ENCODE peak calls at places on chromosomes 2 and 18, in eight cellular contexts. One of them, this sample, is unnamed. For H3K4me1 and H3K36me3, the result is how much of the 10 kb centered on the place peaks cover.

GRCh38 chr18:23154823-23155517 is 19.7 kb downstream of the CABLES1 start:
- DNase-seq in hepatocyte: no peak
- DNase-seq in psoas muscle: no peak
- DNase-seq in left ventricle myocardium inferior: no peak
- DNase-seq in lower lobe of right lung: no peak
- DNase-seq in uterus: no peak
- DNase-seq in stomach: no peak
- DNase-seq in astrocyte: no peak
- DNase-seq in this sample: no peak

GRCh38 chr2:56705713-56706112 is 521.9 kb downstream of the CCDC85A start:
- DNase-seq in hepatocyte: no peak
- DNase-seq in psoas muscle: no peak
- DNase-seq in left ventricle myocardium inferior: no peak
- DNase-seq in lower lobe of right lung: no peak
- DNase-seq in uterus: no peak
- DNase-seq in stomach: no peak
- DNase-seq in astrocyte: no peak
- DNase-seq in this sample: no peak

GRCh38 chr18:54557958-54558357 is 33.1 kb upstream of the DYNAP start:
- DNase-seq in hepatocyte: no peak
- DNase-seq in psoas muscle: no peak
- DNase-seq in left ventricle myocardium inferior: no peak
- DNase-seq in lower lobe of right lung: no peak
- DNase-seq in uterus: no peak
- DNase-seq in stomach: no peak
- DNase-seq in astrocyte: no peak
- DNase-seq in this sample: no peak

GRCh38 chr2:157698430-157698829 is 69.8 kb upstream of the ACVR1C start:
- DNase-seq in hepatocyte: no peak
- DNase-seq in psoas muscle: peak
- DNase-seq in left ventricle myocardium inferior: no peak
- DNase-seq in lower lobe of right lung: no peak
- DNase-seq in uterus: no peak
- DNase-seq in stomach: no peak
- DNase-seq in astrocyte: peak
- DNase-seq in this sample: no peak

GRCh38 chr2:86382698-86383097 is 45.3 kb upstream of the REEP1 start:
- DNase-seq in hepatocyte: no peak
- DNase-seq in psoas muscle: no peak
- DNase-seq in left ventricle myocardium inferior: no peak
- DNase-seq in lower lobe of right lung: no peak
- DNase-seq in uterus: no peak
- DNase-seq in stomach: no peak
- DNase-seq in astrocyte: no peak
- DNase-seq in this sample: no peak

GRCh38 chr2:106075038-106075437 is 119.1 kb downstream of the UXS1 start:
- DNase-seq in hepatocyte: no peak
- DNase-seq in psoas muscle: no peak
- DNase-seq in left ventricle myocardium inferior: no peak
- DNase-seq in lower lobe of right lung: no peak
- DNase-seq in uterus: no peak
- DNase-seq in stomach: no peak
- DNase-seq in astrocyte: no peak
- DNase-seq in this sample: no peak

GRCh38 chr2:161273038-161273760 is 35.0 kb upstream of the PSMD14 start:
- DNase-seq in hepatocyte: peak
- DNase-seq in psoas muscle: no peak
- DNase-seq in left ventricle myocardium inferior: no peak
- DNase-seq in lower lobe of right lung: no peak
- DNase-seq in uterus: no peak
- DNase-seq in stomach: no peak
- DNase-seq in astrocyte: peak
- DNase-seq in this sample: no peak

GRCh38 chr2:25063876-25064660 is 22.2 kb downstream of the EFR3B start:
- DNase-seq in hepatocyte: no peak
- DNase-seq in psoas muscle: no peak
- DNase-seq in left ventricle myocardium inferior: peak
- DNase-seq in lower lobe of right lung: no peak
- DNase-seq in uterus: no peak
- DNase-seq in stomach: no peak
- DNase-seq in astrocyte: peak
- DNase-seq in this sample: no peak

GRCh38 chr18:31740180-31740579 is 20.5 kb downstream of the SLC25A52 start:
- DNase-seq in hepatocyte: no peak
- DNase-seq in psoas muscle: no peak
- DNase-seq in left ventricle myocardium inferior: no peak
- DNase-seq in lower lobe of right lung: no peak
- DNase-seq in uterus: no peak
- DNase-seq in stomach: peak
- DNase-seq in astrocyte: no peak
- DNase-seq in this sample: no peak

GRCh38 chr2:218152777-218153176 is 14.0 kb downstream of the CXCR1 start:
- DNase-seq in hepatocyte: no peak
- DNase-seq in psoas muscle: no peak
- DNase-seq in left ventricle myocardium inferior: no peak
- DNase-seq in lower lobe of right lung: no peak
- DNase-seq in uterus: no peak
- DNase-seq in stomach: peak
- DNase-seq in astrocyte: no peak
- DNase-seq in this sample: no peak

GRCh38 chr18:76923485-76924085 is 101.2 kb downstream of the ZNF236 start:
- DNase-seq in hepatocyte: peak
- DNase-seq in psoas muscle: no peak
- DNase-seq in left ventricle myocardium inferior: no peak
- DNase-seq in lower lobe of right lung: no peak
- DNase-seq in uterus: no peak
- DNase-seq in stomach: no peak
- DNase-seq in astrocyte: no peak
- DNase-seq in this sample: no peak

GRCh38 chr2:40886660-40887059 is 434.8 kb upstream of the SLC8A1 start:
- DNase-seq in hepatocyte: no peak
- DNase-seq in psoas muscle: no peak
- DNase-seq in left ventricle myocardium inferior: no peak
- DNase-seq in lower lobe of right lung: no peak
- DNase-seq in uterus: no peak
- DNase-seq in stomach: no peak
- DNase-seq in astrocyte: no peak
- DNase-seq in this sample: no peak

GRCh38 chr2:127810156-127810636 is 775 bp downstream of the WDR33 start:
- DNase-seq in hepatocyte: peak
- DNase-seq in psoas muscle: no peak
- DNase-seq in left ventricle myocardium inferior: no peak
- DNase-seq in lower lobe of right lung: no peak
- DNase-seq in uterus: no peak
- DNase-seq in stomach: no peak
- DNase-seq in astrocyte: peak
- DNase-seq in this sample: no peak

GRCh38 chr2:96554293-96555145 is 18.0 kb downstream of the ARID5A start:
- DNase-seq in hepatocyte: peak
- DNase-seq in psoas muscle: peak
- DNase-seq in left ventricle myocardium inferior: peak
- DNase-seq in lower lobe of right lung: peak
- DNase-seq in uterus: peak
- DNase-seq in stomach: peak
- DNase-seq in astrocyte: no peak
- DNase-seq in this sample: peak

GRCh38 chr18:47912794-47913594 is 17.5 kb downstream of the SMAD2 start:
- DNase-seq in hepatocyte: no peak
- DNase-seq in psoas muscle: peak
- DNase-seq in left ventricle myocardium inferior: no peak
- DNase-seq in lower lobe of right lung: no peak
- DNase-seq in uterus: no peak
- DNase-seq in stomach: no peak
- DNase-seq in astrocyte: no peak
- DNase-seq in this sample: no peak

DNA sequence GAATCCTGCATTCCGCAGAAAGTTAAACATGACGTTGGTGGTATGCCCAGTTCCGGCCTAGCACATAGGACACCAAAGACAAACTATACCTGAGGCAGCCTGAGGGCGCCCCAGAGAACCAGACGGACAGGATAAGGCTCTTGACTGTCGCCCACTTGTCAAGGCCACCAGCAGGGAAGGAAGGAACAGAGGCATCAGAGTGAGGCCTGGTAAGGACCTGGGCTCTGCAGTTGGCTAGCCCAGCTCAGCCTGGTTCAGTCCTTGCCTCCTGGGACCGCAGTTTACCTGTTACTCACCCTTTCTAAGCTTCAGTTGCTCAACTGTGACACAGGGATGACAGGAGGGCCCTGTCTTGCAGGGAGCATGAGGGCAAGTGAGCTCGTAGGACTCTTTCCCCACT is 82.1 kb downstream of the ACTR2 start:
- DNase-seq in hepatocyte: no peak
- DNase-seq in psoas muscle: no peak
- DNase-seq in left ventricle myocardium inferior: no peak
- DNase-seq in lower lobe of right lung: peak
- DNase-seq in uterus: no peak
- DNase-seq in stomach: peak
- DNase-seq in astrocyte: no peak
- DNase-seq in this sample: no peak
- H3K27ac ChIP-seq in hepatocyte: no peak
- H3K27ac ChIP-seq in psoas muscle: no peak
- H3K27ac ChIP-seq in left ventricle myocardium inferior: peak
- H3K27ac ChIP-seq in lower lobe of right lung: peak
- H3K27ac ChIP-seq in uterus: peak
- H3K27ac ChIP-seq in stomach: peak
- H3K27ac ChIP-seq in astrocyte: no peak
- H3K27ac ChIP-seq in this sample: no peak

DNA sequence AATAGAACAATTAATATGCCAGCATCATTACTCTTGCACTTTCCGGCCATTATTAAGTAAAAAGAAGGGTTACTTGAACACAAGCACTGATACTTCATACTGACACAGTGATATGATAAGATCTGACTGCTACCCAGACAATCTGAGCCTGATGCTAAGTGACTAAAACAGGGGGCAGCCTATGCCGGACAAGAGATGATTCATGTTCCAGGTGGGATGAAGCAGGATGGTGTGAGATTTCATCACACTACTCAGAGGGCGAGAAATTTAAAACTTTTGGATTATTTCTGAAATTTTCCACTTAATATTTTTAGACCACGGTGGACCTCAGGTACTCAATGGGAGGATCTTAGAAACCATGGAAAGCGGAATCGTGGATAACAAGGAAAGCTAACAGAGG is 61.7 kb downstream of the LIPG start:
- DNase-seq in hepatocyte: no peak
- DNase-seq in psoas muscle: no peak
- DNase-seq in left ventricle myocardium inferior: no peak
- DNase-seq in lower lobe of right lung: no peak
- DNase-seq in uterus: no peak
- DNase-seq in stomach: no peak
- DNase-seq in astrocyte: no peak
- DNase-seq in this sample: no peak
- H3K4me1 ChIP-seq in hepatocyte: under half
- H3K4me1 ChIP-seq in psoas muscle: under half
- H3K4me1 ChIP-seq in left ventricle myocardium inferior: under half
- H3K4me1 ChIP-seq in lower lobe of right lung: under half
- H3K4me1 ChIP-seq in uterus: under half
- H3K4me1 ChIP-seq in stomach: under half
- H3K4me1 ChIP-seq in astrocyte: under half
- H3K4me1 ChIP-seq in this sample: under half

DNA sequence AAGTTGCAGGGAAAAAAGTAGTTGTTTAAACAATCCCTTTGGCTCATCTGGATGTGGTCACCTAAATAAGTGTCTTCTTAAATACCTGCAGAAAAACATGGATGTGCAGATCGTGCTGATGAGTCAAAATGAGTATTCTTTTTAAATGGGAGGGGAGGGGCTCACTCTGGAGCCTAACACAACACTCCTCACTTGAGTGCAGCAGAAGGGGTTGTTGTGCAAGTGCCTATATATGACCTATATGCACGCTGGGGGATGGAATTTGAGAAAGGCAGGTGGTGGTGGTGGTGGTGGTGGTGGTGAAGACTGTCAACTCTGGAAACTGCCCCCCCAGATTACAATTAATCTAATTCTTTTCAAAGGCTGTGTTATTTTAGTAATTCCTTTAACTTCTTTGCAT is 77.9 kb upstream of the FAM124B start:
- DNase-seq in hepatocyte: no peak
- DNase-seq in psoas muscle: no peak
- DNase-seq in left ventricle myocardium inferior: no peak
- DNase-seq in lower lobe of right lung: no peak
- DNase-seq in uterus: no peak
- DNase-seq in stomach: no peak
- DNase-seq in astrocyte: no peak
- DNase-seq in this sample: no peak
- H3K36me3 ChIP-seq in hepatocyte: under half
- H3K36me3 ChIP-seq in psoas muscle: half or more
- H3K36me3 ChIP-seq in left ventricle myocardium inferior: half or more
- H3K36me3 ChIP-seq in lower lobe of right lung: half or more
- H3K36me3 ChIP-seq in uterus: under half
- H3K36me3 ChIP-seq in stomach: under half
- H3K36me3 ChIP-seq in astrocyte: under half
- H3K36me3 ChIP-seq in this sample: under half

GRCh38 chr2:66926594-66927112 is 470.5 kb upstream of the ETAA1 start:
- DNase-seq in hepatocyte: no peak
- DNase-seq in psoas muscle: no peak
- DNase-seq in left ventricle myocardium inferior: no peak
- DNase-seq in lower lobe of right lung: no peak
- DNase-seq in uterus: no peak
- DNase-seq in stomach: no peak
- DNase-seq in astrocyte: no peak
- DNase-seq in this sample: no peak

GRCh38 chr2:66930499-66931165 is 466.5 kb upstream of the ETAA1 start:
- DNase-seq in hepatocyte: no peak
- DNase-seq in psoas muscle: no peak
- DNase-seq in left ventricle myocardium inferior: no peak
- DNase-seq in lower lobe of right lung: no peak
- DNase-seq in uterus: no peak
- DNase-seq in stomach: no peak
- DNase-seq in astrocyte: no peak
- DNase-seq in this sample: no peak

GRCh38 chr2:66925128-66925527 is 472.0 kb upstream of the ETAA1 start:
- DNase-seq in hepatocyte: no peak
- DNase-seq in psoas muscle: no peak
- DNase-seq in left ventricle myocardium inferior: no peak
- DNase-seq in lower lobe of right lung: no peak
- DNase-seq in uterus: no peak
- DNase-seq in stomach: no peak
- DNase-seq in astrocyte: peak
- DNase-seq in this sample: no peak

DNA sequence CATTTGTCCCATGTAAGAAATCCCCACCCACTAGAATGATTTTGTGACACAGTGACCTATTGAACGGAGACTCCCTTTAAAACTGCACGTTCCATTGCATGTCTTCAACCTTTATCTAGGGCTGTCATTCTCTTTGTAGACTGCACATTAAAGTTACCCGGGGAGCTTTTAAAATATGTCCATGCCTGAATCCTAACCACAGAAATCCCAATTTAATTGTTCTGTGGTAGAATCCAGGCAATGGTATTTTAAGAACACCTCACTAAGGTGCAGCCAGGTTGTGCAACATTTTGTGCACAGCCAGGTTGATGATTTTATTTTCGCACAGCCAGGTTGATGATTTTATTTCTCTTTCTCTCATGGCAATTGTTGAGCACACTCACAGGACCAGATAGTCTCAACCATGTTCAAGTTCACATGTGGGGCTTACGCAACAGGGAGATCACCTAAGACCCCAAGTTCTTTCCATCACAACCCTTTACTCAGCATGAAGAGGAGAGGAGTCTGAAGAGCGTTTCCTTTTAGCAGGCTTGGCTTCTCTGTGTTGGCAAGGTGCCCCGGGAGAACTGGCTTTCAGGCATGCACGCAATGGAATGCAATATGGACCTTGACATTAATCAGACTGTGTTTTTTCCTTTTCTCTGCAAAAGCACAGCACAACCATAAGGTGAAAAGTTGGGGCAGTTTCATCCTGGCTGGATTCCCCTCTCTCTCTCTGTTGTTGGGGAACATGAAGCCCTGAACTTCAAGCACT is 467.3 kb upstream of the ETAA1 start:
- DNase-seq in hepatocyte: peak
- DNase-seq in psoas muscle: peak
- DNase-seq in left ventricle myocardium inferior: peak
- DNase-seq in lower lobe of right lung: peak
- DNase-seq in uterus: peak
- DNase-seq in stomach: peak
- DNase-seq in astrocyte: peak
- DNase-seq in this sample: no peak
- H3K27ac ChIP-seq in hepatocyte: peak
- H3K27ac ChIP-seq in psoas muscle: no peak
- H3K27ac ChIP-seq in left ventricle myocardium inferior: no peak
- H3K27ac ChIP-seq in lower lobe of right lung: no peak
- H3K27ac ChIP-seq in uterus: peak
- H3K27ac ChIP-seq in stomach: no peak
- H3K27ac ChIP-seq in astrocyte: no peak
- H3K27ac ChIP-seq in this sample: no peak

This sample was measured in tibial artery.